ENCODE peak calls at places on chromosomes 12 and 14, in seven cellular contexts. X is WERI-Rb-1, K is right atrium auricular region, V is suprapubic skin, M is ascending aorta, A is prostate gland, U is uterus. N is an unnamed sample.
A peak's percentile ranks its signal among the peaks of the same experiment; 100 is the strongest.

GRCh38 chr12:113201187-113202177 is 16.0 kb downstream of the RITA1 start:
- DNase-seq in K (no peak), V (no peak), X (no peak), A (no peak), M (no peak), U (no peak), N (no peak)

GRCh38 chr12:116332705-116333380 is 55.4 kb upstream of the MED13L start:
- DNase-seq in A (no peak), X (no peak), M (no peak), K (no peak), V (no peak), U (no peak), N (no peak)

GRCh38 chr14:95895720-95896119 is 19.1 kb downstream of the TUNAR start:
- DNase-seq in A (no peak), M (no peak), X (peak; percentile 75), V (no peak), K (no peak), U (no peak), N (no peak)

GRCh38 chr14:59189281-59189821 is 884 bp downstream of the DAAM1 start:
- DNase-seq in A (peak; percentile 22), U (peak; percentile 43), M (no peak), X (peak; percentile 82), V (peak; percentile 68), K (no peak), N (peak; percentile 76)

GRCh38 chr14:77339407-77339806 is 18.6 kb downstream of the GSTZ1 start:
- DNase-seq in K (no peak), U (no peak), M (no peak), X (no peak), A (no peak), V (no peak), N (no peak)

GRCh38 chr14:34911209-34912150 is 36.3 kb upstream of the BAZ1A start:
- DNase-seq in A (no peak), M (no peak), V (no peak), X (no peak), U (no peak), K (no peak), N (no peak)

GRCh38 chr12:13187399-13187798 is 9.1 kb upstream of the EMP1 start:
- DNase-seq in K (no peak), M (no peak), U (no peak), V (no peak), X (no peak), A (no peak), N (peak; percentile 26)

GRCh38 chr12:50059440-50060119 is 2.2 kb downstream of the ASIC1 start:
- DNase-seq in K (no peak), M (no peak), U (no peak), V (no peak), X (no peak), A (no peak), N (no peak)

GRCh38 chr14:101440511-101440910 is 120.8 kb upstream of the DIO3 start:
- DNase-seq in U (no peak), V (no peak), X (no peak), K (no peak), M (no peak), A (no peak), N (no peak)

GRCh38 chr12:47991106-47991550 is 13.1 kb downstream of the COL2A1 start:
- DNase-seq in A (no peak), X (peak; percentile 56), M (no peak), U (no peak), V (peak; percentile 44), K (no peak), N (no peak)

GRCh38 chr12:113142173-113142885 is 6.8 kb upstream of the RASAL1 start:
- DNase-seq in U (no peak), V (peak; percentile 74), M (no peak), X (no peak), K (no peak), A (no peak), N (no peak)

GRCh38 chr12:66119229-66119869 is 11.2 kb downstream of the LLPH start:
- DNase-seq in K (no peak), V (no peak), A (no peak), X (no peak), M (no peak), U (no peak), N (no peak)

GRCh38 chr12:70258605-70259403 is 15.6 kb downstream of the CNOT2 start:
- DNase-seq in U (no peak), A (no peak), M (no peak), K (no peak), V (no peak), X (no peak), N (no peak)

GRCh38 chr14:76084374-76084773 is 67.3 kb upstream of the GPATCH2L start:
- DNase-seq in V (no peak), X (no peak), M (no peak), A (no peak), K (no peak), U (no peak), N (no peak)

GRCh38 chr12:724194-724855 is 28.1 kb upstream of the WNK1 start:
- DNase-seq in K (no peak), X (no peak), U (no peak), V (no peak), M (no peak), A (no peak), N (no peak)

GRCh38 chr12:121050725-121051124 is 11.7 kb upstream of the OASL start:
- DNase-seq in U (no peak), X (no peak), A (no peak), K (no peak), V (no peak), M (no peak), N (no peak)

GRCh38 chr14:103541944-103542544 is 13.0 kb downstream of the TRMT61A start:
- DNase-seq in V (no peak), M (no peak), U (no peak), K (no peak), A (no peak), X (no peak), N (no peak)

GRCh38 chr14:91890291-91890749 is 23.0 kb upstream of the TC2N start:
- DNase-seq in V (no peak), A (no peak), X (peak; percentile 25), M (no peak), K (no peak), U (no peak), N (no peak)

GRCh38 chr14:72515779-72516770 is 377.8 kb downstream of the DPF3 start:
- DNase-seq in K (peak; percentile 50), A (no peak), X (peak; percentile 80), M (no peak), U (peak; percentile 21), V (no peak), N (no peak)

GRCh38 chr12:55932546-55932919 is 1.6 kb downstream of the DGKA start:
- DNase-seq in K (no peak), M (no peak), U (no peak), A (no peak), V (no peak), X (no peak), N (no peak)

GRCh38 chr14:103078860-103079587 is 5.0 kb upstream of the LBHD2 start:
- DNase-seq in M (no peak), V (no peak), U (no peak), X (no peak), K (no peak), A (no peak), N (no peak)

GRCh38 chr14:68011629-68012028 is 192.1 kb downstream of the RAD51B start:
- DNase-seq in U (no peak), A (no peak), V (no peak), K (no peak), X (no peak), M (no peak), N (no peak)

GRCh38 chr14:69692542-69693053 is 74.3 kb upstream of the SRSF5 start:
- DNase-seq in X (peak; percentile 54), U (no peak), K (no peak), A (no peak), M (no peak), V (no peak), N (no peak)

GRCh38 chr12:43805857-43806736 is at the start of gene TWF1:
- DNase-seq in U (peak; percentile 78), K (peak; percentile 85), V (peak; percentile 91), A (peak; percentile 84), M (peak; percentile 56), X (peak; percentile 81), N (peak; percentile 91)
- TF ChIP-seq CTCF in U (peak; percentile 20), K (peak; percentile 43), V (peak; percentile 1), A (peak; percentile 13), M (peak; percentile 36), X (peak; percentile 36), N (no peak)

GRCh38 chr12:110693731-110694130 is 4.8 kb upstream of the HVCN1 start:
- DNase-seq in K (no peak), X (no peak), V (no peak), A (no peak), M (no peak), U (no peak), N (no peak)
- H3K27ac ChIP-seq in K (peak overlapping the region; percentile 81), X (peak overlapping the region; percentile 58), V (peak overlapping the region; percentile 46), A (no peak overlapping the region), M (no peak overlapping the region), U (no peak overlapping the region), N (no peak overlapping the region)

DNA sequence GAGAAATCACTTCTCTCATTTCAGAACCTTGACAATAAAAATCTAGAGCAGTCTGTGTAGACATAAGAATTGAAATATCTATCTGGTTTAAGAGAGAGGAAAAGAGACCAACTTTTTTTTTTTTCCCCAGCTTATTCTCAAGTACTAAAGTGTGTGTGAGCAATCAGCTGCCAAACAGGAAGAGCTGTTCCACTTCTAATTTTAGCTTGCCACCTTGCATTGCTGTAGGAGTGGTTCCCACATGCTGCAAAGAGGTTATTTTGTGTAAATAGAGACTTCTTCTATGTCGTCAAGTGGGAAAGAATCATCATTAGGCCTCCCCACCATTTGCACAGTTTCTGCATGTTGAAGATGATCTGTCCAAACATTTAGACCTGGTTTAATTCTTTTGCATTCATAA is 142.6 kb downstream of the NPAS3 start:
- DNase-seq in M (no peak), K (no peak), U (no peak), V (no peak), A (no peak), X (no peak), N (no peak)
- TF ChIP-seq CTCF in M (no peak), K (no peak), U (no peak), V (no peak), A (no peak), X (no peak), N (no peak)

GRCh38 chr12:4030938-4031702 is 157.9 kb upstream of the PARP11 start:
- DNase-seq in X (peak; percentile 64), K (peak; percentile 94), U (peak; percentile 93), M (peak; percentile 81), V (peak; percentile 92), A (peak; percentile 90), N (peak; percentile 94)
- H3K27ac ChIP-seq in X (peak overlapping the region; percentile 33), K (peak overlapping the region; percentile 85), U (peak overlapping the region; percentile 88), M (peak overlapping the region; percentile 90), V (peak overlapping the region; percentile 75), A (peak overlapping the region; percentile 81), N (peak overlapping the region; percentile 87)

DNA sequence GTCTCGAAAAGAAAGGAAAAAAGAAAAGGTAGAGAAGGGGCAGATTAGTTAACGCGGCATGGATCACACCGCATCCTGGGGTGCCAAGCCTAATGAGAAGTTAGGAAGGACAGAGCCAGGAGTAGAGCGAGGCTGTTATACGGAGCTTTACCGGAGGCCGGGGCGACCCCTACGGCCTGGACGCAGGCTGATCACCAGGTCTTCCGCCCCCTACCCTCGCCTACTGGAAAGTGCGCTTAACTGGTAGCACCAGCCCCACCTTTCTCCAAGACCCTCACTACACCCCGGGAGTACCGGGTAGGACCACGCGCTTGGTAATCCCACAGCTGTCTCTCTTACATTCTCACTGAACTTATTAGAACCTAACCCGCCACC is 33.8 kb downstream of the WBP11 start:
- DNase-seq in M (no peak), A (peak; percentile 32), X (peak; percentile 53), K (no peak), U (peak; percentile 54), V (peak; percentile 68), N (peak; percentile 74)
- TF ChIP-seq CTCF in M (no peak), A (no peak), X (peak; percentile 60), K (no peak), U (no peak), V (no peak), N (no peak)

GRCh38 chr14:61284001-61284400 is 2.9 kb upstream of the TMEM30B start:
- DNase-seq in K (no peak), V (no peak), A (no peak), X (no peak), U (no peak), M (no peak), N (no peak)
- H3K27ac ChIP-seq in K (no peak overlapping the region), V (no peak overlapping the region), A (no peak overlapping the region), X (no peak overlapping the region), U (no peak overlapping the region), M (no peak overlapping the region), N (no peak overlapping the region)